ENCODE peak calls at places on chromosome 14, in eight cellular contexts. R is NCI-H1048; A is activated T-cell treated with anti-CD3 and anti-CD28 coated beads, Interleukin-2, amount 50 U/mL, for 72 hours; Q is colonic mucosa; J is tibial artery; K is right cardiac atrium; I is activated naive CD4-positive, alpha-beta T cell treated with anti-CD3 and anti-CD28 coated beads for 36 hours; H is Karpas-422. P is an unnamed sample.

GRCh38 chr14:100309028-100309718 is 2.9 kb upstream of the SLC25A29 start:
- DNase-seq in R (no peak), A (no peak), Q (no peak), J (no peak), K (no peak), I (no peak), H (no peak), P (no peak)

GRCh38 chr14:92500491-92500941 is 13.1 kb upstream of the RIN3 start:
- DNase-seq in R (no peak), A (no peak), Q (no peak), J (no peak), K (peak), I (no peak), H (no peak), P (no peak)

GRCh38 chr14:34843011-34843554 is 32.1 kb downstream of the BAZ1A start:
- DNase-seq in R (no peak), A (peak), Q (no peak), J (no peak), K (no peak), I (peak), H (no peak), P (peak)

GRCh38 chr14:63300854-63301253 is 17.9 kb downstream of the GPHB5 start:
- DNase-seq in R (no peak), A (no peak), Q (no peak), J (no peak), K (no peak), I (no peak), H (no peak), P (no peak)

GRCh38 chr14:59829469-59829868 is 41.1 kb downstream of the RTN1 start:
- DNase-seq in R (no peak), A (no peak), Q (no peak), J (no peak), K (no peak), I (no peak), H (no peak), P (no peak)

GRCh38 chr14:61080591-61081010 is 99.6 kb downstream of the SLC38A6 start:
- DNase-seq in R (peak), A (no peak), Q (no peak), J (no peak), K (no peak), I (no peak), H (peak), P (no peak)

GRCh38 chr14:105392161-105393090 is 5.9 kb upstream of the TEX22 start:
- DNase-seq in R (no peak), A (no peak), Q (no peak), J (no peak), K (peak), I (no peak), H (no peak), P (no peak)

GRCh38 chr14:49865431-49865859 is 12.9 kb upstream of the NEMF start:
- DNase-seq in R (peak), A (peak), Q (peak), J (peak), K (peak), I (peak), H (peak), P (peak)

GRCh38 chr14:49692895-49693737 is at the start of gene KLHDC1:
- DNase-seq in R (peak), A (peak), Q (peak), J (peak), K (peak), I (peak), H (peak), P (peak)